ENCODE peak calls at places on chromosomes 3 and 15, in six cellular contexts. Q is thoracic aorta, R is IMR-90, L is right lobe of liver, V is sigmoid colon, G is left ventricle myocardium inferior. X is an unnamed sample.
A peak's percentile ranks its signal among the peaks of the same experiment; 100 is the strongest.

GRCh38 chr3:79954756-79955155 is 187.0 kb upstream of the ROBO1 start:
- DNase-seq in Q (no peak), V (no peak), G (no peak), L (no peak), R (no peak), X (no peak)

GRCh38 chr3:24368605-24369004 is 126.0 kb downstream of the THRB start:
- DNase-seq in L (no peak), G (no peak), R (no peak), Q (no peak), V (no peak), X (no peak)

GRCh38 chr3:196712514-196713413 is 587 bp downstream of the PIGX start:
- DNase-seq in Q (no peak), G (peak; percentile 74), R (peak; percentile 57), L (peak; percentile 78), V (peak; percentile 78), X (peak; percentile 74)

GRCh38 chr3:148756306-148756705 is 58.6 kb downstream of the AGTR1 start:
- DNase-seq in L (no peak), Q (no peak), R (no peak), G (no peak), V (no peak), X (no peak)

GRCh38 chr15:91974321-91974720 is 120.8 kb downstream of the SLCO3A1 start:
- DNase-seq in V (no peak), L (no peak), Q (no peak), R (no peak), G (no peak), X (no peak)

GRCh38 chr3:146882206-146882605 is 277.1 kb upstream of the PLSCR5 start:
- DNase-seq in G (no peak), R (no peak), Q (no peak), V (no peak), L (no peak), X (no peak)

GRCh38 chr3:107065094-107065861 is 312.0 kb upstream of the CCDC54 start:
- DNase-seq in V (no peak), G (no peak), R (no peak), Q (no peak), L (no peak), X (peak; percentile 21)

GRCh38 chr3:177906573-177907229 is 629.5 kb upstream of the KCNMB2 start:
- DNase-seq in V (no peak), Q (no peak), L (no peak), R (no peak), G (no peak), X (peak; percentile 57)

GRCh38 chr15:39878401-39878775 is 41.7 kb downstream of the GPR176 start:
- DNase-seq in L (no peak), V (no peak), R (peak; percentile 56), G (no peak), Q (no peak), X (peak; percentile 46)

GRCh38 chr15:85100186-85100937 is 118.7 kb downstream of the PDE8A start:
- DNase-seq in R (peak; percentile 8), G (no peak), L (no peak), Q (no peak), V (no peak), X (no peak)

DNA sequence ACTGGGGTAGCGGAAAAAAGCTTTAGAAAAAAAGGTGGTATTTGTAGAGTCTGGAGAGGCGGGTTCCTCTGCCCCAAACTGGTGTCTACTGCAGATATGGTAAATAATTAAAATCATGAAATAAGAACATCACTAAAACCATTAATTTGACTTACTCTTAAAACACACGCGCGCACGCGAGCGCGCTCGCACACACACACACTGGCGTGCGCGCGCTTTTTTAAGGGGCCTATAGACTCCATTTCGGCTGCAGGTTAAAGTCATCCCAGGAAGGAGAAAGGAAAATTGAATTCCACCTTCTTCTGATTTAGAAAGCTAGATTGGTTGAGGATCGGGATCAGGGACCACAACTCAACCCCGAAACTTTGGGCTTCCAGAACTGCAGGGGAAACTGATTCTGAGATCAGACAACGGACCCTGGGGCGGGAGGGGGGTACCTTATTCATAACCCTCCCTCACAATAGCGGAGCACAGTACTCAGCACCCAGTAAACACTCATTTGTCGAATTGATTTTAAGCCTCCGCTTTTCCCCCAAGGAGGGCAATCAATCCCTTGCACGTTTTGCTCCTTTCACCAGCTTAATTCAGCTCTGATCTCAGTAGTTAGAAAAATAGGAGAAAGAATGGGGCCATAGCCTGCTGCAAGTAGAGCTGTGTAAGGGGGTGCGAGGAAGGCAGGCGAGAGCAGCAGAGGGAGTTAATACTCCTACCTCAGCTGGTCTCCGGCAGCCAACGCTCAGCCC is 510 bp upstream of the LRRC3B start:
- DNase-seq in Q (no peak), R (no peak), G (no peak), L (no peak), V (no peak), X (no peak)
- H3K4me3 ChIP-seq in Q (peak overlapping the region; percentile 60), R (no peak overlapping the region), G (peak overlapping the region; percentile 62), L (no peak overlapping the region), V (peak overlapping the region; percentile 48), X (no peak overlapping the region)

DNA sequence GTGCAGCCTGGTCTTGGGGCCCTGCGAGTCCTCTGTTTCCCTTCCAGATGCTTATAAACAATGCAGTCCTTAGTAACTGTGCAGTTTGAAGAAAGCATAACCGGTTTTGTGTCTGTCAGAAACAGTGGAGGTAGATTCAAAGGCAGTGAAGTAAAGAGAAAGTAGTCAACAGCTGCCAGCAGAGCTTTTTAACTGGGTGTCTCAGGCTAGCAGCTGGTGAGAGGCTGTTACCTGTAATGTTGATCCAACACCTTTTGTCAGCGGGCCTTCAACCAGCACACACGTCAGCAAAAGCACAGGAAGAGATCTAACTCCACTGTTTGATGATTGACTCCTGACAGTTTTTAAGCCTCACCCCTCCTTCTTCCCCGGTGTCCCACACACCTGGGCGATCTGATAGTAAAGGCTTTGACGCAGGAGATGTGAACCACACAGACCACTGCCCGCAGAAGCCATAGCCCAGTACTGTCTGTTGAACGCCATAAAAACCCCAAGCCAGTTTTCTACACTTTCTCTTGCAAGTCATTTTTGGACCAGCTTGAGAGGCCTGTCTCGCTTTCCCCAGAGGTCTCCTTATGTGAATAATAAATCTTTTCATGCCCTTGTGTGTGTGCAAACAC is 178.0 kb downstream of the FMN1 start:
- DNase-seq in Q (no peak), R (no peak), L (no peak), V (no peak), G (no peak), X (no peak)
- TF ChIP-seq CTCF in Q (no peak), R (no peak), L (no peak), V (no peak), G (no peak), X (no peak)

DNA sequence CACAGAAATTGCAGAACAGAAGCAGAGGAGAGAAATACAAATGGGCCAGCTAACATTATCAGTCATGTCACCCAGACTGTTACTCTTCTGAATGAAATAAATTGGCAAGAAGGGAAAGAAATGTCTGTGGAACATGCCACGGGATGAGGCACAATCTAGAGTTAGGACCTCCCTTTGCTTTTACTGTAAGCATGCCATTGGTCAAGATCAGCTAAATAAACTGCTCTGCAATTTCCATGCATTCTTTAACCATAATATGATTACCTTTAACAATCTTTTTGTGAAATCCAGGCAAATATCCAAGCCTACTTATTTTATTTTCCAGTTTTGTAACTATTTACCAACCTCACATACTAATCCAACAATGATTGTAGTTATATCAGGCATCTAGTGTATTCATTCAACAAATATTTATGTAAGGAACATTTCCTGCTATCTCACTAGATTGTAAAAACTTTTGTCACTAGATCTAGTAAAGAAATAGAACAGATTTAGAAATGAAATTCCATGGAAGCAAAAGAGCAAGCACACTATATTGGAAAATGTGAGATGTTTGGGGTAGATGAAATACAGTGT is 383.4 kb downstream of the MECOM start:
- DNase-seq in R (no peak), V (no peak), L (no peak), G (no peak), Q (no peak), X (peak; percentile 39)
- H3K4me3 ChIP-seq in R (no peak overlapping the region), V (no peak overlapping the region), L (no peak overlapping the region), G (no peak overlapping the region), Q (no peak overlapping the region), X (no peak overlapping the region)

GRCh38 chr15:59420108-59420507 is 17.9 kb upstream of the FAM81A start:
- DNase-seq in R (no peak), G (no peak), V (no peak), L (no peak), Q (no peak), X (no peak)

GRCh38 chr15:59424626-59425025 is 13.4 kb upstream of the FAM81A start:
- DNase-seq in G (no peak), R (no peak), V (no peak), Q (no peak), L (no peak), X (no peak)

GRCh38 chr15:59420986-59421618 is 16.9 kb upstream of the FAM81A start:
- DNase-seq in G (no peak), V (no peak), L (no peak), R (peak; percentile 55), Q (no peak), X (peak; percentile 60)
- TF ChIP-seq CTCF in G (no peak), V (no peak), L (no peak), R (no peak), Q (no peak), X (no peak)

X was measured in cardiac fibroblast.